ENCODE peak calls at places on chromosomes 12 and 14, in eight cellular contexts. J is colonic mucosa; M is NCI-H1105; N is non-pigmented ciliary epithelial cell; A is activated T-cell treated with anti-CD3 and anti-CD28 coated beads for 1 hour; I is AML-193; V is CD8-positive, alpha-beta memory T cell; D is GM13977. W is an unnamed sample.

GRCh38 chr12:131640436-131640969 is 70.4 kb upstream of the SFSWAP start:
- DNase-seq in J (no peak), M (no peak), N (no peak), A (no peak), I (no peak), V (no peak), D (peak), W (no peak)

GRCh38 chr14:104161601-104162367 is 23.4 kb downstream of the KIF26A start:
- DNase-seq in J (no peak), M (no peak), N (no peak), A (no peak), I (no peak), V (no peak), D (no peak), W (no peak)

GRCh38 chr12:42482086-42482819 is 107.3 kb downstream of the PRICKLE1 start:
- DNase-seq in J (no peak), M (no peak), N (no peak), A (no peak), I (no peak), V (no peak), D (no peak), W (no peak)

GRCh38 chr14:65230287-65230728 is 128.0 kb upstream of the MAX start:
- DNase-seq in J (no peak), M (peak), N (no peak), A (no peak), I (no peak), V (no peak), D (no peak), W (no peak)

GRCh38 chr12:123950476-123951169 is 22.0 kb downstream of the CCDC92 start:
- DNase-seq in J (no peak), M (no peak), N (no peak), A (no peak), I (no peak), V (no peak), D (no peak), W (no peak)

GRCh38 chr14:97719931-97720330 is 922.7 kb downstream of the VRK1 start:
- DNase-seq in J (no peak), M (no peak), N (no peak), A (peak), I (no peak), V (peak), D (no peak), W (no peak)

GRCh38 chr12:6927999-6928702 is 392 bp downstream of the ATN1 start:
- DNase-seq in J (no peak), M (no peak), N (no peak), A (no peak), I (no peak), V (no peak), D (peak), W (no peak)

GRCh38 chr14:94165744-94166143 is 8.4 kb upstream of the PPP4R4 start:
- DNase-seq in J (no peak), M (no peak), N (no peak), A (no peak), I (no peak), V (no peak), D (no peak), W (no peak)

GRCh38 chr14:70709726-70710382 is 68.1 kb downstream of the TTC9 start:
- DNase-seq in J (no peak), M (peak), N (no peak), A (no peak), I (no peak), V (no peak), D (no peak), W (no peak)

GRCh38 chr12:65074932-65075331 is 46.2 kb downstream of the WIF1 start:
- DNase-seq in J (no peak), M (no peak), N (no peak), A (no peak), I (no peak), V (no peak), D (no peak), W (no peak)

GRCh38 chr12:27158322-27158721 is 75.9 kb upstream of the C12orf71 start:
- DNase-seq in J (no peak), M (no peak), N (no peak), A (no peak), I (no peak), V (no peak), D (no peak), W (no peak)

GRCh38 chr14:94008234-94008633 is 11.1 kb downstream of the CCDC197 start:
- DNase-seq in J (no peak), M (no peak), N (no peak), A (no peak), I (no peak), V (peak), D (no peak), W (no peak)

GRCh38 chr12:29242921-29243431 is 93.9 kb downstream of the FAR2 start:
- DNase-seq in J (no peak), M (no peak), N (no peak), A (no peak), I (peak), V (no peak), D (no peak), W (no peak)

GRCh38 chr14:100333867-100334266 is 10.7 kb downstream of the SLC25A47 start:
- DNase-seq in J (no peak), M (no peak), N (no peak), A (no peak), I (no peak), V (no peak), D (no peak), W (no peak)

GRCh38 chr14:20904393-20905029 is 13.3 kb downstream of the RNASE3 start:
- DNase-seq in J (no peak), M (no peak), N (no peak), A (no peak), I (peak), V (no peak), D (no peak), W (no peak)

GRCh38 chr12:87930033-87930432 is 99.2 kb downstream of the C12orf50 start:
- DNase-seq in J (no peak), M (no peak), N (peak), A (no peak), I (no peak), V (no peak), D (no peak), W (no peak)

GRCh38 chr12:45231515-45232145 is 15.7 kb downstream of the ANO6 start:
- DNase-seq in J (no peak), M (no peak), N (no peak), A (no peak), I (no peak), V (no peak), D (no peak), W (peak)

GRCh38 chr14:103332143-103332919 is 1.7 kb upstream of the EIF5 start:
- DNase-seq in J (no peak), M (no peak), N (no peak), A (no peak), I (peak), V (no peak), D (no peak), W (no peak)

GRCh38 chr12:48997719-48998496 is 1.3 kb downstream of the DDN start:
- DNase-seq in J (no peak), M (no peak), N (no peak), A (no peak), I (no peak), V (no peak), D (peak), W (no peak)

GRCh38 chr14:103188691-103189480 is 65.6 kb downstream of the TNFAIP2 start:
- DNase-seq in J (peak), M (no peak), N (no peak), A (peak), I (no peak), V (no peak), D (peak), W (no peak)